ENCODE peak calls at places on chromosomes 6 and 20, in seven cellular contexts. M is SK-N-SH, D is astrocyte, K is body of pancreas, Z is brain microvascular endothelial cell, A is lower lobe of right lung, J is A549. Y is an unnamed sample.

GRCh38 chr6:111721677-111722219 is 116.1 kb upstream of the TRAF3IP2 start:
- DNase-seq in M (peak), D (no peak), K (peak), Z (peak), A (no peak), J (peak), Y (peak)

GRCh38 chr20:61328906-61329558 is 77.0 kb downstream of the CDH4 start:
- DNase-seq in M (no peak), D (no peak), K (no peak), Z (no peak), A (peak), J (no peak), Y (peak)

GRCh38 chr6:31676322-31676903 is 4.5 kb downstream of the LY6G5C start:
- DNase-seq in M (no peak), D (no peak), K (no peak), Z (no peak), A (no peak), J (no peak), Y (no peak)

GRCh38 chr20:9375221-9375681 is 139.1 kb upstream of the LAMP5 start:
- DNase-seq in M (no peak), D (peak), K (no peak), Z (no peak), A (no peak), J (no peak), Y (peak)

GRCh38 chr6:28658475-28659249 is 133.0 kb downstream of the GPX5 start:
- DNase-seq in M (peak), D (no peak), K (no peak), Z (no peak), A (no peak), J (no peak), Y (no peak)

GRCh38 chr6:8837343-8837742 is 402.0 kb upstream of the SLC35B3 start:
- DNase-seq in M (no peak), D (no peak), K (no peak), Z (no peak), A (no peak), J (no peak), Y (no peak)

GRCh38 chr6:159107451-159108260 is 61.5 kb upstream of the FNDC1 start:
- DNase-seq in M (no peak), D (no peak), K (no peak), Z (no peak), A (no peak), J (no peak), Y (no peak)

GRCh38 chr6:13239530-13240455 is 88.5 kb downstream of the TBC1D7 start:
- DNase-seq in M (no peak), D (peak), K (no peak), Z (no peak), A (no peak), J (no peak), Y (no peak)

GRCh38 chr20:41100001-41100480 is 37.3 kb upstream of the PLCG1 start:
- DNase-seq in M (no peak), D (no peak), K (no peak), Z (no peak), A (no peak), J (no peak), Y (no peak)

GRCh38 chr6:75436869-75437268 is 56.7 kb downstream of the FILIP1 start:
- DNase-seq in M (no peak), D (no peak), K (no peak), Z (no peak), A (no peak), J (no peak), Y (no peak)

GRCh38 chr6:95431637-95432228 is 145.6 kb upstream of the MANEA start:
- DNase-seq in M (peak), D (peak), K (peak), Z (peak), A (no peak), J (peak), Y (peak)

GRCh38 chr6:163820745-163821456 is 406.4 kb downstream of the QKI start:
- DNase-seq in M (peak), D (no peak), K (no peak), Z (no peak), A (no peak), J (no peak), Y (no peak)

GRCh38 chr20:51100617-51101016 is 77.7 kb upstream of the KCNG1 start:
- DNase-seq in M (no peak), D (no peak), K (peak), Z (no peak), A (no peak), J (no peak), Y (no peak)

GRCh38 chr6:11766056-11766455 is 12.5 kb downstream of the ADTRP start:
- DNase-seq in M (no peak), D (peak), K (no peak), Z (peak), A (no peak), J (no peak), Y (peak)
- TF ChIP-seq CTCF in M (peak), D (peak), K (peak), Z (peak), A (no peak), J (no peak), Y (peak)

GRCh38 chr6:55276745-55277627 is 50.3 kb upstream of the GFRAL start:
- DNase-seq in M (peak), D (peak), K (peak), Z (peak), A (no peak), J (peak), Y (peak)
- H3K4me3 ChIP-seq in M (no peak), D (no peak), K (no peak), Z (no peak), A (no peak), J (no peak), Y (peak)

DNA sequence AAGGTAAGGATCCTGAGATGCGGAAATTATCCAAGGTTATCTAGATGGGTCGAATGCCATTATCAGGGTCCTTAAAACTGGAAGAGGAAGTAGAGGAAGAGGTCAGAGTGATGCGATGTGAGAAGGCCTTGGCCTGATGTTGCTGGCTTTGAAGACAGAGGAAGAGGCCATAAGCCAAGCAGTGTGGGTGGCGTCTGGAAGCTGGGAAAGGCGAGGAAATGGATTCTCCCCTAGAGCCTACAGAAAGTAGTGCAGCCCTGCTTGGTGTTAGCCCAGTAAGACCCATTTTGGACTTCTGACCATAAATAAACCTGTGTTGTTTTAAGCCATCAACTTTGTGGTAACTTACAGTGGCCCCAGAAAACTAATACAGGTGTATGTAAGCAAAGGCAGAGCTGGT is 2.0 kb downstream of the SRXN1 start:
- DNase-seq in M (no peak), D (no peak), K (no peak), Z (peak), A (no peak), J (no peak), Y (no peak)
- TF ChIP-seq CTCF in M (peak), D (peak), K (no peak), Z (peak), A (no peak), J (no peak), Y (peak)

DNA sequence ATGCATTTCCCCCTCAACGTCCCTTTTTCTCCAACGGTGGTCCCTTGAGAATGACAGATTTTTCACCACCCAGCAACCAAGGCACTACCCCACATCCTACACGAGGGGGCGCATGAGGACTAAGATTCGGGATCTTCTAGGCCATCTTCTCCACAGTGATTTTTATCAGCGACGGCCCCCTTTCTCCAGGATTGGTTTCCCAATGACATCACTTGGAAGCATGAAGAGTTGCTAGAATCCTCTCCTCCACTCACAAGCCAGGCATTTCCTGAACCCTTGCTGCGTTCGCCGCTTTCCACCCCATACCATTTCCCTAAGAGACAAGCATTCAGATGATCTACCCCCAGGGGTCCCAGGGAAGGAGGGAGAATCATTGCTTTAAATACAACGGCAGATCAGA is 252.0 kb downstream of the HIVEP2 start:
- DNase-seq in M (peak), D (peak), K (peak), Z (peak), A (peak), J (peak), Y (peak)
- H3K4me3 ChIP-seq in M (no peak), D (peak), K (no peak), Z (peak), A (no peak), J (no peak), Y (no peak)

GRCh38 chr20:15708984-15709598 is 864.2 kb downstream of the KIF16B start:
- DNase-seq in M (peak), D (no peak), K (peak), Z (no peak), A (peak), J (peak), Y (peak)
- TF ChIP-seq CTCF in M (peak), D (peak), K (peak), Z (peak), A (peak), J (peak), Y (peak)

GRCh38 chr6:98847767-98848538 is 13.6 kb downstream of the POU3F2 start:
- DNase-seq in M (no peak), D (no peak), K (peak), Z (no peak), A (peak), J (no peak), Y (no peak)
- H3K4me3 ChIP-seq in M (no peak), D (no peak), K (no peak), Z (peak), A (peak), J (no peak), Y (peak)

DNA sequence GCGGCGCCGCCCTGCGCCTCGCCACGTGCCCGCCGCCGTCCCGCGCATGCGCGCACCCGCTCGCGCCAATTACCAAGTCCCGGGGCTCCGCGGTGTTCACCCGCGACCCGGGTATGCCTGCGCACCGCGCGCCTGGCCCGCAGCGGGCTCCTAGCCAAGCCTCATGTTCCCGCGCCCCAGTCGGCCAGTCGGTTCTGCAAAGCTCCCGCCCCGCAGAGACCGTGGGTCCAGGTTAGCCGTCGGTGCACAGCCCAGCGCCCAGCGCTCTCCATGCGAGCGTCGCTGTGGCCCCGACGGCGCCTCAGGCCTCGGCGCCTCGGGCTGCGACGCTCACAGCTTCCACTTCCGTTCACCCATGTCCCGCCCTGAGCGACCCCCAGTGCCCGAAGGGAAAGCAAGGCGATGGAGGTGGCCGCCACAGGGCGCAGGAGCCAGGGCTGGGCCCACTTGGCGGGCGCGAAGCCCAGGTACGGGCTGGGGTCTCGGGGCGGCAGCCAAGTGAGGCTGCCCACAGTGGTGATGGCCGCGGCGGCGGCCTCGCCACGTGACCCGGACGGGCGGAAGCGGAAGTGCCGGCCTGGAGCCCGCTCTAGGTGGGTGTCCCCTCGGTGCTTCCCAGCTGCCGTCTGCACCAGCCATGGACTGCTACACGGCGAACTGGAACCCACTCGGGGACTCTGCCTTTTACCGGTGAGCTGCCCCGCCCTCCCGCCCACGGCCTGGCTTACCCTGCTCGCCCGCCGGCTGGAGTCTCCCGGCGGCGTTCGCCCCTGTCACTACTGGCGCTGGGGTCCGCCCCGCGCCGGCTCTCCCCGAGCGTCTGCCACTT is at the start of the genes PCED1A and VPS16:
- DNase-seq in M (peak), D (peak), K (peak), Z (peak), A (peak), J (peak), Y (peak)
- TF ChIP-seq CTCF in M (no peak), D (no peak), K (no peak), Z (no peak), A (no peak), J (no peak), Y (no peak)

GRCh38 chr20:44403194-44404112 is 48.0 kb downstream of the HNF4A start:
- DNase-seq in M (no peak), D (no peak), K (no peak), Z (no peak), A (no peak), J (no peak), Y (no peak)
- H3K4me3 ChIP-seq in M (no peak), D (no peak), K (no peak), Z (no peak), A (no peak), J (no peak), Y (no peak)

Y was measured in fibroblast of villous mesenchyme.